ENCODE peak calls at places on chromosome 6, in five cellular contexts. One of them, this sample, is unnamed.

GRCh38 chr6:84798257-84798656 is 33.9 kb upstream of the TBX18 start:
- DNase-seq in bronchial epithelial cell: no peak
- DNase-seq in tibial artery: no peak
- DNase-seq in naive thymus-derived CD4-positive, alpha-beta T cell: no peak
- DNase-seq in IMR-90: no peak
- DNase-seq in this sample: no peak

GRCh38 chr6:16146028-16146427 is 17.1 kb downstream of the MYLIP start:
- DNase-seq in tibial artery: no peak
- DNase-seq in naive thymus-derived CD4-positive, alpha-beta T cell: no peak
- DNase-seq in IMR-90: no peak
- DNase-seq in bronchial epithelial cell: peak; percentile 64
- DNase-seq in this sample: no peak

GRCh38 chr6:501891-502601 is 110.5 kb downstream of the IRF4 start:
- DNase-seq in tibial artery: no peak
- DNase-seq in naive thymus-derived CD4-positive, alpha-beta T cell: peak; percentile 71
- DNase-seq in bronchial epithelial cell: no peak
- DNase-seq in IMR-90: no peak
- DNase-seq in this sample: peak; percentile 29

GRCh38 chr6:110341671-110342304 is 16.4 kb downstream of the METTL24 start:
- DNase-seq in bronchial epithelial cell: no peak
- DNase-seq in tibial artery: no peak
- DNase-seq in IMR-90: peak; percentile 32
- DNase-seq in naive thymus-derived CD4-positive, alpha-beta T cell: no peak
- DNase-seq in this sample: peak; percentile 52

GRCh38 chr6:193773-194310 is 98.4 kb upstream of the DUSP22 start:
- DNase-seq in bronchial epithelial cell: no peak
- DNase-seq in tibial artery: no peak
- DNase-seq in IMR-90: no peak
- DNase-seq in naive thymus-derived CD4-positive, alpha-beta T cell: peak; percentile 49
- DNase-seq in this sample: no peak

GRCh38 chr6:134052776-134053120 is 324 bp upstream of the SLC2A12 start:
- DNase-seq in bronchial epithelial cell: no peak
- DNase-seq in tibial artery: no peak
- DNase-seq in naive thymus-derived CD4-positive, alpha-beta T cell: no peak
- DNase-seq in IMR-90: no peak
- DNase-seq in this sample: no peak

GRCh38 chr6:75843401-75843800 is 94.4 kb downstream of the MYO6 start:
- DNase-seq in bronchial epithelial cell: no peak
- DNase-seq in naive thymus-derived CD4-positive, alpha-beta T cell: no peak
- DNase-seq in tibial artery: no peak
- DNase-seq in IMR-90: no peak
- DNase-seq in this sample: no peak

GRCh38 chr6:164286021-164286420 is 871.5 kb downstream of the QKI start:
- DNase-seq in naive thymus-derived CD4-positive, alpha-beta T cell: no peak
- DNase-seq in bronchial epithelial cell: no peak
- DNase-seq in IMR-90: no peak
- DNase-seq in tibial artery: no peak
- DNase-seq in this sample: no peak

GRCh38 chr6:156876302-156876701 is 99.1 kb downstream of the ARID1B start:
- DNase-seq in tibial artery: no peak
- DNase-seq in naive thymus-derived CD4-positive, alpha-beta T cell: no peak
- DNase-seq in bronchial epithelial cell: no peak
- DNase-seq in IMR-90: no peak
- DNase-seq in this sample: no peak

GRCh38 chr6:38012573-38012972 is 193.0 kb downstream of the ZFAND3 start:
- DNase-seq in naive thymus-derived CD4-positive, alpha-beta T cell: no peak
- DNase-seq in IMR-90: peak; percentile 67
- DNase-seq in bronchial epithelial cell: peak; percentile 55
- DNase-seq in tibial artery: no peak
- DNase-seq in this sample: peak; percentile 65

GRCh38 chr6:37024665-37025337 is 19.3 kb downstream of the FGD2 start:
- DNase-seq in bronchial epithelial cell: peak; percentile 95
- DNase-seq in naive thymus-derived CD4-positive, alpha-beta T cell: peak; percentile 43
- DNase-seq in IMR-90: peak; percentile 14
- DNase-seq in tibial artery: no peak
- DNase-seq in this sample: no peak

GRCh38 chr6:124670801-124671200 is 291.4 kb upstream of the RNF217 start:
- DNase-seq in bronchial epithelial cell: no peak
- DNase-seq in tibial artery: no peak
- DNase-seq in naive thymus-derived CD4-positive, alpha-beta T cell: no peak
- DNase-seq in IMR-90: no peak
- DNase-seq in this sample: no peak

GRCh38 chr6:45746046-45746445 is 269.6 kb downstream of the CLIC5 start:
- DNase-seq in bronchial epithelial cell: peak; percentile 72
- DNase-seq in IMR-90: peak; percentile 49
- DNase-seq in naive thymus-derived CD4-positive, alpha-beta T cell: no peak
- DNase-seq in tibial artery: no peak
- DNase-seq in this sample: peak; percentile 38

GRCh38 chr6:119683022-119683421 is 333.5 kb upstream of the MAN1A1 start:
- DNase-seq in bronchial epithelial cell: no peak
- DNase-seq in IMR-90: no peak
- DNase-seq in naive thymus-derived CD4-positive, alpha-beta T cell: no peak
- DNase-seq in tibial artery: no peak
- DNase-seq in this sample: no peak

GRCh38 chr6:51854876-51855275 is 232.5 kb downstream of the PKHD1 start:
- DNase-seq in naive thymus-derived CD4-positive, alpha-beta T cell: no peak
- DNase-seq in bronchial epithelial cell: no peak
- DNase-seq in tibial artery: no peak
- DNase-seq in IMR-90: no peak
- DNase-seq in this sample: no peak

GRCh38 chr6:104566411-104566810 is 293.3 kb downstream of the HACE1 start:
- DNase-seq in IMR-90: no peak
- DNase-seq in bronchial epithelial cell: peak; percentile 20
- DNase-seq in naive thymus-derived CD4-positive, alpha-beta T cell: no peak
- DNase-seq in tibial artery: no peak
- DNase-seq in this sample: peak; percentile 30

DNA sequence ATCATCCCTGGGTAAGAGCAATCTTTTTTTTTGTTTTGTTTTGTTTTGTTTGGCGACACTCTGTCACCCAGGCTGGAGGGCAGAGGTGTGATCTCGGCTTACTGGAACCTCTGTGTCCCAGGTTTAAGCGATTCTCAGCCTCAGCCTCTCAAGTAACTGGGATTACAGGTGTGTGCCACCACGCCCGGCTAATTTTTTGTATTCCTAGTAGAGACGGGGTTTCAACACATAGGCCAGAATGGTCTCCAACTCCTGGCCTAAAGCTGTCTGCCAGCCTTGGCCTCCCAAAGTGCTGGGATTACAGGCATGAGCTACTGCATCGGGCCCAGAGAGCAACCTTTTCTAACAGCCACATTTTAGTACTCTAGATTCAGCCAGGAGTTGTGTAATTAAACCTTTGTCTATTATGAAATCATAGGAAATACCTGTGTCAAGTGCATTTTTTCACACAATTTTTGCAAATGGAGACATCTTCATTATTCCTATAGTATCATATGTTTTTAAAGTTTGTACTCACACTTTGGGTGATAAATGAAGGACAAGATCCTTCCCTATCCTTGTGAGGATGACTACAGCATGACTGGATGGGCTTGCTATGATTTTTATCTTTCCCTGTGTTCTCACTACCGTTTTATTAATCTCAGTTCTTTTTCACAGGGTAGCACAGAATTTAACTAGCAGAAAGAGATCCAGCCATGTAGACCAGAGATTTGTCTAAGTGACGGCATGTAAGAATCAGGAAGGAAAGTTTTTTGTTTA is 82.6 kb downstream of the OR2B2 start:
- DNase-seq in IMR-90: peak; percentile 45
- DNase-seq in tibial artery: no peak
- DNase-seq in bronchial epithelial cell: peak; percentile 18
- DNase-seq in naive thymus-derived CD4-positive, alpha-beta T cell: no peak
- DNase-seq in this sample: no peak
- H3K4me3 ChIP-seq in IMR-90: peak overlapping the region; percentile 62
- H3K4me3 ChIP-seq in tibial artery: no peak overlapping the region
- H3K4me3 ChIP-seq in bronchial epithelial cell: peak overlapping the region; percentile 49
- H3K4me3 ChIP-seq in naive thymus-derived CD4-positive, alpha-beta T cell: peak overlapping the region; percentile 70
- H3K4me3 ChIP-seq in this sample: peak overlapping the region; percentile 67

GRCh38 chr6:31170600-31170881 is at the start of gene POU5F1:
- DNase-seq in bronchial epithelial cell: no peak
- DNase-seq in naive thymus-derived CD4-positive, alpha-beta T cell: no peak
- DNase-seq in tibial artery: no peak
- DNase-seq in IMR-90: no peak
- DNase-seq in this sample: no peak
- H3K4me3 ChIP-seq in bronchial epithelial cell: no peak within 1 kb of the TSS
- H3K4me3 ChIP-seq in naive thymus-derived CD4-positive, alpha-beta T cell: no peak within 1 kb of the TSS
- H3K4me3 ChIP-seq in tibial artery: no peak within 1 kb of the TSS
- H3K4me3 ChIP-seq in IMR-90: no peak within 1 kb of the TSS
- H3K4me3 ChIP-seq in this sample: no peak within 1 kb of the TSS

GRCh38 chr6:39317256-39317655 is 3.0 kb upstream of the KCNK17 start:
- DNase-seq in naive thymus-derived CD4-positive, alpha-beta T cell: no peak
- DNase-seq in IMR-90: no peak
- DNase-seq in tibial artery: no peak
- DNase-seq in bronchial epithelial cell: no peak
- DNase-seq in this sample: no peak

GRCh38 chr6:39322306-39322850 is at the start of gene KCNK16:
- DNase-seq in naive thymus-derived CD4-positive, alpha-beta T cell: no peak
- DNase-seq in tibial artery: no peak
- DNase-seq in IMR-90: no peak
- DNase-seq in bronchial epithelial cell: no peak
- DNase-seq in this sample: no peak

GRCh38 chr6:39320370-39320984 is 2.0 kb downstream of the KCNK16 start:
- DNase-seq in tibial artery: no peak
- DNase-seq in IMR-90: no peak
- DNase-seq in bronchial epithelial cell: no peak
- DNase-seq in naive thymus-derived CD4-positive, alpha-beta T cell: no peak
- DNase-seq in this sample: no peak

GRCh38 chr6:39321761-39322160 is 741 bp downstream of the KCNK16 start:
- DNase-seq in bronchial epithelial cell: no peak
- DNase-seq in naive thymus-derived CD4-positive, alpha-beta T cell: no peak
- DNase-seq in IMR-90: no peak
- DNase-seq in tibial artery: no peak
- DNase-seq in this sample: no peak

GRCh38 chr6:39319621-39320369 is 2.7 kb downstream of the KCNK16 start:
- DNase-seq in bronchial epithelial cell: no peak
- DNase-seq in naive thymus-derived CD4-positive, alpha-beta T cell: no peak
- DNase-seq in IMR-90: no peak
- DNase-seq in tibial artery: no peak
- DNase-seq in this sample: no peak
- H3K4me3 ChIP-seq in bronchial epithelial cell: no peak overlapping the region
- H3K4me3 ChIP-seq in naive thymus-derived CD4-positive, alpha-beta T cell: no peak overlapping the region
- H3K4me3 ChIP-seq in IMR-90: no peak overlapping the region
- H3K4me3 ChIP-seq in tibial artery: no peak overlapping the region
- H3K4me3 ChIP-seq in this sample: no peak overlapping the region

GRCh38 chr6:32116674-32117073 is 7.5 kb upstream of the TNXB start:
- DNase-seq in IMR-90: no peak
- DNase-seq in naive thymus-derived CD4-positive, alpha-beta T cell: no peak
- DNase-seq in bronchial epithelial cell: no peak
- DNase-seq in tibial artery: no peak
- DNase-seq in this sample: no peak

GRCh38 chr6:32112436-32112980 is 3.4 kb upstream of the TNXB start:
- DNase-seq in tibial artery: no peak
- DNase-seq in IMR-90: no peak
- DNase-seq in bronchial epithelial cell: no peak
- DNase-seq in naive thymus-derived CD4-positive, alpha-beta T cell: no peak
- DNase-seq in this sample: peak; percentile 34

GRCh38 chr6:32113386-32114352 is 4.5 kb upstream of the TNXB start:
- DNase-seq in bronchial epithelial cell: no peak
- DNase-seq in tibial artery: peak; percentile 92
- DNase-seq in naive thymus-derived CD4-positive, alpha-beta T cell: no peak
- DNase-seq in IMR-90: peak; percentile 94
- DNase-seq in this sample: peak; percentile 98

GRCh38 chr6:32115623-32116022 is 6.5 kb upstream of the TNXB start:
- DNase-seq in naive thymus-derived CD4-positive, alpha-beta T cell: no peak
- DNase-seq in IMR-90: no peak
- DNase-seq in tibial artery: no peak
- DNase-seq in bronchial epithelial cell: no peak
- DNase-seq in this sample: no peak

DNA sequence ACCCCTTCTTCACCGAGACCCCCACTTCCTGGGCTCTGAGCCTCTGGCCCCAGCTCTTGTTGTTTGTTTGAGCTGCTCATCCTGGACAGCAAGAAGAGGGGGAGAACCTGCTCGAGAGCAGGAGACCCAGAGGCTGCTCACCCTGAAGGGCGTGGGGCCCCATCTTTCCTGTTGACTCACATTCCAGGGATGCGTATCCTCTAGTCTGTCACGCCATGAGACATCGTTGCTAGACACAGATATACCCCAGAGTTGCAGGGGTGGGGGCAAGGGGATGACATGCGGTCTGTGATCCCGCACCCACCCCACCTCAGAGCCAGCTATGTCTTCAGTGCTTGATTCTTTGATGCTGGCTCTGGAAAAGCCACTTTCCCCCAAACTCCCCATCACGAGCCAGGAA is 5.7 kb upstream of the TNXB start:
- DNase-seq in naive thymus-derived CD4-positive, alpha-beta T cell: no peak
- DNase-seq in IMR-90: peak; percentile 73
- DNase-seq in bronchial epithelial cell: no peak
- DNase-seq in tibial artery: no peak
- DNase-seq in this sample: peak; percentile 63
- H3K4me3 ChIP-seq in naive thymus-derived CD4-positive, alpha-beta T cell: no peak overlapping the region
- H3K4me3 ChIP-seq in IMR-90: no peak overlapping the region
- H3K4me3 ChIP-seq in bronchial epithelial cell: no peak overlapping the region
- H3K4me3 ChIP-seq in tibial artery: no peak overlapping the region
- H3K4me3 ChIP-seq in this sample: no peak overlapping the region

GRCh38 chr6:7697432-7697819 is 28.5 kb upstream of the BMP6 start:
- DNase-seq in IMR-90: no peak
- DNase-seq in naive thymus-derived CD4-positive, alpha-beta T cell: no peak
- DNase-seq in tibial artery: no peak
- DNase-seq in bronchial epithelial cell: peak; percentile 70
- DNase-seq in this sample: no peak
- H3K4me3 ChIP-seq in IMR-90: no peak overlapping the region
- H3K4me3 ChIP-seq in naive thymus-derived CD4-positive, alpha-beta T cell: no peak overlapping the region
- H3K4me3 ChIP-seq in tibial artery: no peak overlapping the region
- H3K4me3 ChIP-seq in bronchial epithelial cell: no peak overlapping the region
- H3K4me3 ChIP-seq in this sample: no peak overlapping the region

DNA sequence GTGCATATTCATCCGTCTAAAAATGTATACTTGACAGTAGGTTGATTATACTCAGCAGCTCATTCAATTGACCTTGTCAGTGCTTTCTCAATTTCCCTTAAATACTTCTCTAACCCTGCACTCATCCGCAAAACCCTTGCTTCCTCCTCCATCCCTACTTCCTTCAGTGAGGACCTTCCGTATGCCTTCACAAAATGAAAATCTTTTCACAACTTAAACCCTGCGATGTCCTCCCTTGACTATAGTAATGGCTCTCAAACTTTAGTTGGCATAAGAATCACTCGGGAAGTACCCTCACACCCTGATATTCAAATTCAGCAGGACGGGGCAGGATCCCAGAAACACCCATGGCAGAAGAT is 5.2 kb downstream of the MBOAT1 start:
- DNase-seq in naive thymus-derived CD4-positive, alpha-beta T cell: no peak
- DNase-seq in IMR-90: no peak
- DNase-seq in bronchial epithelial cell: no peak
- DNase-seq in tibial artery: no peak
- DNase-seq in this sample: no peak
- H3K4me3 ChIP-seq in naive thymus-derived CD4-positive, alpha-beta T cell: peak overlapping the region; percentile 46
- H3K4me3 ChIP-seq in IMR-90: no peak overlapping the region
- H3K4me3 ChIP-seq in bronchial epithelial cell: no peak overlapping the region
- H3K4me3 ChIP-seq in tibial artery: no peak overlapping the region
- H3K4me3 ChIP-seq in this sample: no peak overlapping the region

GRCh38 chr6:158849899-158850806 is 31.0 kb upstream of the EZR start:
- DNase-seq in bronchial epithelial cell: peak; percentile 100
- DNase-seq in naive thymus-derived CD4-positive, alpha-beta T cell: peak; percentile 39
- DNase-seq in IMR-90: peak; percentile 97
- DNase-seq in tibial artery: no peak
- DNase-seq in this sample: peak; percentile 91
- H3K4me3 ChIP-seq in bronchial epithelial cell: peak overlapping the region; percentile 7
- H3K4me3 ChIP-seq in naive thymus-derived CD4-positive, alpha-beta T cell: no peak overlapping the region
- H3K4me3 ChIP-seq in IMR-90: peak overlapping the region; percentile 12
- H3K4me3 ChIP-seq in tibial artery: no peak overlapping the region
- H3K4me3 ChIP-seq in this sample: peak overlapping the region; percentile 12